ENCODE peak calls at places on chromosomes 5 and 9, in four cellular contexts. P is AG09309, M is coronary artery, J is HL-60. D is an unnamed sample.
A peak's percentile ranks its signal among the peaks of the same experiment; 100 is the strongest.

GRCh38 chr5:38615042-38615441 is 58.6 kb upstream of the LIFR start:
- DNase-seq in P (no peak), J (no peak), M (no peak), D (no peak)

GRCh38 chr5:13976223-13976622 is 31.7 kb upstream of the DNAH5 start:
- DNase-seq in M (no peak), J (no peak), P (no peak), D (no peak)

GRCh38 chr9:87557996-87558395 is 60.3 kb downstream of the DAPK1 start:
- DNase-seq in M (no peak), J (no peak), P (no peak), D (no peak)

GRCh38 chr9:68704804-68705635 is at the start of gene PIP5K1B:
- DNase-seq in P (no peak), M (peak; percentile 79), J (peak; percentile 93), D (peak; percentile 0)

GRCh38 chr5:1983919-1984695 is 101.4 kb upstream of the IRX4 start:
- DNase-seq in P (no peak), J (no peak), M (no peak), D (no peak)

GRCh38 chr9:120904061-120904998 is 22.3 kb downstream of the TRAF1 start:
- DNase-seq in P (no peak), M (no peak), J (no peak), D (no peak)

GRCh38 chr9:98231770-98232478 is 23.5 kb downstream of the TBC1D2 start:
- DNase-seq in J (no peak), P (peak; percentile 75), M (no peak), D (no peak)

GRCh38 chr5:93899026-93899600 is 157.7 kb upstream of the POU5F2 start:
- DNase-seq in J (no peak), M (no peak), P (no peak), D (no peak)

GRCh38 chr5:106827061-106827460 is 843.7 kb downstream of the EFNA5 start:
- DNase-seq in M (no peak), P (no peak), J (no peak), D (no peak)

GRCh38 chr9:34332370-34332964 is 3.1 kb downstream of the NUDT2 start:
- DNase-seq in P (no peak), M (no peak), J (peak; percentile 20), D (no peak)

GRCh38 chr5:139100825-139101224 is 97.3 kb downstream of the SIL1 start:
- DNase-seq in P (peak; percentile 20), M (no peak), J (no peak), D (no peak)

GRCh38 chr9:121349009-121349408 is 21.0 kb downstream of the STOM start:
- DNase-seq in M (no peak), J (no peak), P (no peak), D (no peak)

GRCh38 chr5:175743676-175744210 is 85.9 kb downstream of the HRH2 start:
- DNase-seq in P (no peak), M (no peak), J (no peak), D (no peak)

GRCh38 chr5:140800816-140801493 is at the start of gene PCDHA3:
- DNase-seq in J (no peak), P (no peak), M (no peak), D (no peak)
- TF ChIP-seq CTCF in J (no peak), P (peak; percentile 53), M (no peak), D (peak; percentile 31)

GRCh38 chr5:43312076-43312620 is 1.1 kb downstream of the HMGCS1 start:
- DNase-seq in P (no peak), M (no peak), J (no peak), D (no peak)

GRCh38 chr5:43312699-43313034 is 545 bp downstream of the HMGCS1 start:
- DNase-seq in P (no peak), J (peak; percentile 63), M (no peak), D (no peak)

GRCh38 chr5:43313854-43314457 is 744 bp upstream of the HMGCS1 start:
- DNase-seq in M (no peak), P (no peak), J (no peak), D (no peak)

GRCh38 chr5:43314724-43315123 is 1.5 kb upstream of the HMGCS1 start:
- DNase-seq in M (no peak), J (no peak), P (no peak), D (no peak)

DNA sequence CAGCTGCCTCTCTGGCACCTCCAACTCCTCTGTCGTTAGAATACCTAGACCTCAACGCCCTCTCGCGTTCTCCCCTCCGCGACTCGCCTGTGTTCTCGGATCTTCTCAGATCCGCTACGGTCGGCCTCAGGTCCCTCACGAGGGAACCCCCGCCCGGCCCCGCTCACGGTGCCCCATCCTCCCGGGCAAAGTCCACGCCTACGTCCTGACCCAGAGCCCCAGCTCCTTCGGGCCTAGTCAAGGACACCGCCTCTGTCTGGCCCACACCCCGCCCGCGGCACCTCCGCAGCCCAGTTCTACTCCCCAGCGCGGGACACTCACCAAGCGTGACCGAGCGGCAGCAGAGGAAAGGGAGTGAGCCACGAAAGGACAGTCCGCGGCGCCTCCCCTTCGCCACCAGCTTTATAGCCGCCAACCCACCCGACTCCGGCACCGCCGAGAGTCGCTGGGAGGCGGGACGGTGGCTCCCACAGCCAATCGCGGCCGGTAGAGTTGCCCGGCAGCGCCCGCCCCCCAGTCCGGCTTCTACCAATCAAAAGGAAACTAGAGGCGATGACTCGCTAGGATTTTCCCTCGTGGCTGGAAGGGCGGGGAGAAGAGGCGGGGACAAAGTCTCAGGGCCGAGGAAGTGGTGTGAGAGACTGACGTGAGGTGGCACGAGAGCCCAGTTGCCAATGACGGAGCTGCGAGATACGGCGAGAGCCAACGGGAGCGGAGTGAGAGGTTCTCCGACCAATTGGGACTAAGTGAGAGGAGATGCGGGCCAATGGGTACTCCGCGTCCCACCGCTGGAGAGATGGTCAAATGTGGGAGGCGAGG is at the start of gene HMGCS1:
- DNase-seq in M (peak; percentile 100), J (peak; percentile 99), P (peak; percentile 97), D (peak; percentile 98)
- TF ChIP-seq CTCF in M (no peak), J (no peak), P (no peak), D (peak; percentile 19)

DNA sequence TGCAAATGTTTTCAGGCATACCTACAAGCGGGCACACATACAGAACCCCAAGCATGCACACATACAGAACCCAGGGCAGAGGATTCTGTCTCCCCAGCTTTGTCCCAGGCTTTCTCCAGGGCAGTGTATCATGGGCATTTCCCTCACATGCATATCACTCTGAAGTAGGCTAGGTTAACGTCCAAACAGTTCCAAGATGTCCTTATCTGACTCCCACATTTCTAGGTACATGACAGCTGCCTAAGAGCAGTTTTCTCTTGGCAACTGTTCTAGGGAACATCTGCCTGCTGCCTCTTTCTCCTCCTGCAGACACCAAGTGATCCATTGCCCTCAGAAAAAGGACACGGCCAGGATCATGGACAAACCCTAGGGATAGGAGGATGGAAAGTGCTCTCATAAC is 84.9 kb upstream of the NR3C1 start:
- DNase-seq in P (no peak), J (no peak), M (no peak), D (no peak)
- TF ChIP-seq CTCF in P (no peak), J (no peak), M (no peak), D (no peak)

GRCh38 chr9:14823800-14824199 is 86.4 kb downstream of the FREM1 start:
- DNase-seq in M (no peak), P (no peak), J (no peak), D (no peak)
- TF ChIP-seq CTCF in M (no peak), P (no peak), J (no peak), D (no peak)